ENCODE peak calls at places on chromosomes 2 and 18, in nine cellular contexts. E, L, Y, H, W, N, C, O and M are unnamed samples.

GRCh38 chr2:28652217-28652616 is 99.4 kb upstream of the PPP1CB start:
- DNase-seq in W (no peak), C (peak), O (no peak), H (no peak), E (no peak), Y (no peak), N (no peak), L (no peak), M (no peak)

GRCh38 chr2:103667335-103667884 is 905.6 kb downstream of the TMEM182 start:
- DNase-seq in E (no peak), W (no peak), H (no peak), Y (no peak), O (no peak), N (no peak), L (no peak), C (peak), M (no peak)

GRCh38 chr2:42089340-42089925 is 41.6 kb downstream of the PKDCC start:
- DNase-seq in O (no peak), W (peak), N (peak), E (peak), H (peak), C (peak), L (no peak), Y (no peak), M (peak)

GRCh38 chr18:8229786-8230185 is 379.5 kb upstream of the RAB12 start:
- DNase-seq in N (no peak), Y (no peak), W (no peak), L (no peak), E (no peak), C (peak), O (no peak), H (no peak), M (no peak)

GRCh38 chr2:172101707-172102158 is 967 bp downstream of the DLX2 start:
- DNase-seq in L (peak), W (no peak), C (no peak), E (no peak), Y (no peak), H (no peak), N (no peak), O (no peak), M (no peak)

GRCh38 chr2:217919781-217920351 is 82.9 kb downstream of the TNS1 start:
- DNase-seq in C (peak), H (no peak), O (no peak), N (no peak), W (no peak), Y (peak), E (peak), L (no peak), M (no peak)

GRCh38 chr2:238082858-238083257 is 17.3 kb upstream of the ESPNL start:
- DNase-seq in N (no peak), C (no peak), W (no peak), Y (no peak), L (no peak), H (no peak), E (no peak), O (no peak), M (no peak)

GRCh38 chr2:226282151-226282550 is 517.5 kb downstream of the IRS1 start:
- DNase-seq in N (no peak), E (no peak), H (no peak), O (no peak), L (no peak), W (no peak), C (no peak), Y (no peak), M (no peak)

GRCh38 chr2:134401081-134401497 is 147.2 kb downstream of the MGAT5 start:
- DNase-seq in L (no peak), C (peak), O (peak), E (no peak), N (no peak), Y (no peak), H (no peak), W (no peak), M (no peak)

GRCh38 chr18:22563098-22563707 is 145.5 kb upstream of the CTAGE1 start:
- DNase-seq in H (no peak), C (peak), O (peak), N (peak), E (peak), W (no peak), Y (peak), L (peak), M (no peak)

GRCh38 chr2:152730591-152731333 is 12.3 kb downstream of the ARL6IP6 start:
- DNase-seq in C (peak), L (no peak), Y (no peak), E (no peak), O (no peak), W (peak), N (peak), H (no peak), M (no peak)

GRCh38 chr2:216365518-216365917 is 6.8 kb downstream of the MARCHF4 start:
- DNase-seq in E (no peak), Y (no peak), C (no peak), H (no peak), W (no peak), N (no peak), L (no peak), O (no peak), M (no peak)

GRCh38 chr2:26356771-26357170 is 10.2 kb upstream of the ADGRF3 start:
- DNase-seq in C (peak), L (no peak), O (no peak), Y (no peak), E (no peak), N (no peak), W (no peak), H (no peak), M (no peak)

GRCh38 chr2:16012626-16013501 is 72.5 kb downstream of the MYCN start:
- DNase-seq in N (peak), Y (no peak), O (peak), C (no peak), E (no peak), H (no peak), L (peak), W (no peak), M (no peak)

GRCh38 chr18:23591011-23591410 is 4.7 kb upstream of the NPC1 start:
- DNase-seq in L (no peak), W (no peak), O (no peak), C (peak), E (peak), N (no peak), H (no peak), Y (no peak), M (no peak)

GRCh38 chr2:190646780-190647626 is 1.9 kb upstream of the NAB1 start:
- DNase-seq in E (no peak), O (no peak), L (no peak), C (no peak), H (no peak), W (peak), N (no peak), Y (no peak), M (no peak)

GRCh38 chr2:9538000-9538507 is 17.6 kb downstream of the ADAM17 start:
- DNase-seq in W (no peak), Y (no peak), N (no peak), E (peak), L (no peak), H (no peak), C (peak), O (no peak), M (no peak)